ENCODE peak calls at places on chromosomes 12 and 14, in four cellular contexts. C is foreskin keratinocyte, A is pancreas, Q is left ventricle myocardium inferior. V is an unnamed sample.

GRCh38 chr14:89958966-89959365 is 3.2 kb downstream of the TDP1 start:
- DNase-seq in A (no peak), C (no peak), Q (no peak), V (no peak)

GRCh38 chr12:12927211-12928079 is 24.5 kb downstream of the GPRC5D start:
- DNase-seq in A (peak; percentile 92), Q (peak; percentile 66), C (peak; percentile 64), V (peak; percentile 43)

GRCh38 chr12:124898200-124898950 is 16.1 kb downstream of the UBC start:
- DNase-seq in C (peak; percentile 15), A (peak; percentile 62), Q (no peak), V (peak; percentile 37)

GRCh38 chr12:27762757-27763156 is 17.3 kb upstream of the KLHL42 start:
- DNase-seq in C (no peak), A (no peak), Q (no peak), V (no peak)

GRCh38 chr14:104349950-104350349 is 211.6 kb downstream of the KIF26A start:
- DNase-seq in Q (no peak), A (peak; percentile 50), C (no peak), V (no peak)

GRCh38 chr12:30599631-30600030 is 96.0 kb downstream of the IPO8 start:
- DNase-seq in C (no peak), A (no peak), Q (no peak), V (no peak)

GRCh38 chr12:2625267-2625666 is 169.5 kb upstream of the FKBP4 start:
- DNase-seq in Q (no peak), C (no peak), A (no peak), V (no peak)

GRCh38 chr12:132103542-132104308 is 40.4 kb downstream of the DDX51 start:
- DNase-seq in Q (no peak), C (no peak), A (no peak), V (no peak)

GRCh38 chr12:125013816-125014442 is 20.5 kb downstream of the BRI3BP start:
- DNase-seq in A (peak; percentile 90), Q (no peak), C (no peak), V (no peak)

GRCh38 chr12:116150001-116150400 is 127.5 kb downstream of the MED13L start:
- DNase-seq in C (no peak), Q (no peak), A (no peak), V (no peak)

GRCh38 chr12:32397703-32398102 is 1.7 kb upstream of the FGD4 start:
- DNase-seq in A (no peak), Q (no peak), C (no peak), V (no peak)

GRCh38 chr12:76020731-76021672 is 10.6 kb downstream of the PHLDA1 start:
- DNase-seq in A (no peak), C (peak; percentile 97), Q (no peak), V (no peak)

GRCh38 chr12:115946867-115947695 is 330.4 kb downstream of the MED13L start:
- DNase-seq in C (no peak), A (no peak), Q (no peak), V (no peak)

GRCh38 chr14:36944307-36945010 is 227.9 kb downstream of the SLC25A21 start:
- DNase-seq in A (no peak), Q (no peak), C (peak; percentile 72), V (no peak)

GRCh38 chr12:113040722-113041168 is 15.8 kb upstream of the DTX1 start:
- DNase-seq in Q (peak; percentile 75), C (peak; percentile 95), A (no peak), V (no peak)

GRCh38 chr12:127785936-127786335 is 481.0 kb upstream of the TMEM132C start:
- DNase-seq in Q (no peak), C (no peak), A (no peak), V (no peak)

GRCh38 chr12:107734139-107734538 is 26.8 kb downstream of the PRDM4 start:
- DNase-seq in Q (no peak), A (no peak), C (peak; percentile 5), V (no peak)

GRCh38 chr12:132348176-132348575 is 18.8 kb upstream of the GALNT9 start:
- DNase-seq in Q (no peak), A (no peak), C (no peak), V (no peak)

GRCh38 chr12:22858849-22859569 is 234.0 kb downstream of the ETNK1 start:
- DNase-seq in C (peak; percentile 33), A (no peak), Q (no peak), V (no peak)

GRCh38 chr12:10101042-10101579 is 2.3 kb upstream of the CLEC1A start:
- DNase-seq in C (peak; percentile 56), A (no peak), Q (no peak), V (peak; percentile 69)

GRCh38 chr12:44259890-44260289 is 424.0 kb downstream of the TMEM117 start:
- DNase-seq in Q (no peak), C (no peak), A (no peak), V (no peak)

DNA sequence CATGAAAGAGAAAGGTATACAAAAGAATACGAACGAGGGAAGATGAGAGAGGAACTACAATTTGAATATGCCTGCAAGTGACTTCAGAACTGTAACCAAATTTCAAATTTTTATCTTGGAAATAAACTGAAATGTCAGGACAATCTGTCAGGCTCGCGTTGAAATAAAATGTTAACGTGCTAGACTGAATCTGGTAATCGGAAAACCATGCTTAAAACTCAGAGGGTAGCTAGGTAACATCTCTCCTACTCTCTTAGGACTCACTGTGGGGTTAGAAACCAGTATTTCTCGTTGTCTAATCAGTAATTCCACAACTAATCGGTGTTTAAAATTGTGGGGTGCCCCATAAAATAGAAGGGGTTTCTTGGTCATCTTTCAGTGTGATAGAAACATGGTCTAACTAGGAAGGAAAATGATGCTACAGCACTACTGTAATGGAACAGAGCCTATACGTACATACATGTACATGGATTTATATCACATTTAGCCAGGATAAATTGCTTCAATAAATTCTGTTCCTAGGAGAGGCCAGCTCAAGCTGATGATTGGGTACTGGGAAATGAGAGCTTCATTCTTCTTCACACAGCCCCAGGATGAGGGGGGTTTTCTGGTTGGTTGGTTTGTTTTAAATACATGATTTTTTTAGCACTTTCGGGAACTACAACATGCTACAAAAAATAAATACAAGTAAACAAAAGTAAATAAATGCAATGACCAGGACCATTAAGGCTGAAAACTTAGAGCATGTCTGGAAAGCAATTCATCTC is 23.8 kb downstream of the ATF7 start:
- DNase-seq in A (no peak), C (no peak), Q (no peak), V (no peak)
- H3K4me1 ChIP-seq in A (no peaks in the 10 kb centered on the region), C (peaks cover 8% of the 10 kb centered on the region), Q (peaks cover 73% of the 10 kb centered on the region), V (no peaks in the 10 kb centered on the region)

GRCh38 chr14:94591073-94591472 is 9.8 kb downstream of the SERPINA5 start:
- DNase-seq in A (no peak), C (no peak), Q (no peak), V (no peak)
- H3K4me1 ChIP-seq in A (peaks cover 8% of the 10 kb centered on the region), C (no peaks in the 10 kb centered on the region), Q (peaks cover 6% of the 10 kb centered on the region), V (no peaks in the 10 kb centered on the region)

GRCh38 chr12:92138144-92138543 is 7.5 kb downstream of the BTG1 start:
- DNase-seq in Q (no peak), C (peak; percentile 90), A (no peak), V (no peak)
- H3K4me1 ChIP-seq in Q (peaks cover 99% of the 10 kb centered on the region), C (peaks cover 71% of the 10 kb centered on the region), A (peaks cover 21% of the 10 kb centered on the region), V (peaks cover 8% of the 10 kb centered on the region)

DNA sequence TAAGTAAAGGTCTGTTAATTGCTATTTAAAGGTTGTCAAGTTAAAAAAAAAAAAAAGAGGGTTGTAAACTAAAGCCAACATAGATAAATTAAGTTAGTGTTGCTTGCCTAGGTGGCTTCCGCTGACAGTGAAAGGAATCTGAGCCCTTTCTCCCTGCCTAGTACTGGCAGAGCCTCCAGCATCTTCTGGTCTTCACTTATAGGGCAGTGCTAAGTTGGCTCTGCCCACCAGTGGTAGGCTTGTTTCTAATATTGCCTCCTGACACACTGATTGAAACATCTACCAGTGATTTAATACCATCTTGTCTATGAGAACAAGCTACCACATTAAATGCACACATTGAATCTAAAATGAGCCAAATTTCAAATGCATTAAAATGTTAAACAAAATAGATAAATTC is 39.7 kb downstream of the PLEKHA5 start:
- DNase-seq in C (no peak), A (no peak), Q (no peak), V (no peak)
- H3K4me1 ChIP-seq in C (no peaks in the 10 kb centered on the region), A (peaks cover 10% of the 10 kb centered on the region), Q (peaks cover 88% of the 10 kb centered on the region), V (no peaks in the 10 kb centered on the region)

GRCh38 chr12:123142518-123142840 is 8.4 kb downstream of the PITPNM2 start:
- DNase-seq in C (no peak), A (no peak), Q (no peak), V (no peak)
- H3K4me1 ChIP-seq in C (peaks cover 25% of the 10 kb centered on the region), A (peaks cover 15% of the 10 kb centered on the region), Q (peaks cover 68% of the 10 kb centered on the region), V (no peaks in the 10 kb centered on the region)

DNA sequence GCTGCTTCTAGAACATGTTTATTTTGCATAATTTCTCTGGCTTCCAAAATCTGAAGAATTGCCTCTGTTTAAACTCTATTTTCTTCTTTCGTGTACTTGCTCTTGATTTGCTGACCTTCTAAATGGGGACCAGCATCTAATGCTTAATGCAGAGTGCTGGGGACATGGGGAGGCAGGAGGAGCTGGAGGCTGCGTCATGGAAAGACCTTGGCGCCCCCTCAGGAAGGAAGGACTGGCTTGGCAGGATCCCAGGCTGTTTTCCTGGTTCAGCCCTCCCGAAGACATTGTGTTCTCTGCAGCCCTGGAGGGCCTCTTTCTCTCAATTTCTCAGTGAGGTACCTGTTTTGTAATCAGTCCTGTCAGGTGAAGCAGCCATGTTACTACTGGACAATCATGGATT is 5.5 kb downstream of the PRKCH start:
- DNase-seq in Q (peak; percentile 76), C (peak; percentile 11), A (no peak), V (peak; percentile 38)
- H3K4me1 ChIP-seq in Q (peaks cover 43% of the 10 kb centered on the region), C (no peaks in the 10 kb centered on the region), A (peaks cover 6% of the 10 kb centered on the region), V (no peaks in the 10 kb centered on the region)

V was measured in breast epithelium.